ENCODE peak calls at places on chromosomes 11 and 22, in six cellular contexts. G, A, S, Y, N and K are unnamed samples. For H3K27me3, the result is how much of the 10 kb centered on the place peaks cover.

GRCh38 chr11:64834723-64835615 is 9.5 kb downstream of the CDC42BPG start:
- DNase-seq in G (peak), N (no peak), Y (no peak), S (no peak), A (no peak), K (no peak)

GRCh38 chr11:23959466-23959865 is 537.4 kb upstream of the LUZP2 start:
- DNase-seq in N (no peak), S (no peak), G (no peak), A (no peak), Y (no peak), K (no peak)

GRCh38 chr11:133818302-133818701 is 27.0 kb downstream of the SPATA19 start:
- DNase-seq in N (no peak), Y (no peak), G (no peak), A (no peak), S (no peak), K (no peak)

GRCh38 chr11:73359930-73360742 is 16.1 kb upstream of the RELT start:
- DNase-seq in A (no peak), Y (no peak), S (no peak), G (no peak), N (no peak), K (no peak)

GRCh38 chr11:35413568-35413967 is 5.8 kb downstream of the SLC1A2 start:
- DNase-seq in A (no peak), S (no peak), Y (no peak), G (no peak), N (no peak), K (no peak)

GRCh38 chr11:65329503-65329902 is 4.1 kb upstream of the DPF2 start:
- DNase-seq in A (no peak), N (no peak), G (no peak), Y (no peak), S (no peak), K (no peak)

GRCh38 chr11:96021901-96022650 is 98.2 kb upstream of the MTMR2 start:
- DNase-seq in Y (no peak), A (no peak), G (no peak), N (no peak), S (no peak), K (no peak)

GRCh38 chr11:121366970-121367369 is 74.4 kb downstream of the SC5D start:
- DNase-seq in G (no peak), S (no peak), A (no peak), N (no peak), Y (no peak), K (no peak)

GRCh38 chr11:59145534-59145933 is 2.9 kb downstream of the FAM111A start:
- DNase-seq in G (no peak), A (no peak), S (no peak), N (no peak), Y (no peak), K (no peak)

GRCh38 chr22:31607696-31608095 is 54.3 kb downstream of the PISD start:
- DNase-seq in G (no peak), A (no peak), N (no peak), Y (no peak), S (no peak), K (no peak)

GRCh38 chr11:27040302-27041115 is at the start of gene BBOX1:
- DNase-seq in A (no peak), Y (no peak), G (no peak), S (no peak), N (no peak), K (no peak)

DNA sequence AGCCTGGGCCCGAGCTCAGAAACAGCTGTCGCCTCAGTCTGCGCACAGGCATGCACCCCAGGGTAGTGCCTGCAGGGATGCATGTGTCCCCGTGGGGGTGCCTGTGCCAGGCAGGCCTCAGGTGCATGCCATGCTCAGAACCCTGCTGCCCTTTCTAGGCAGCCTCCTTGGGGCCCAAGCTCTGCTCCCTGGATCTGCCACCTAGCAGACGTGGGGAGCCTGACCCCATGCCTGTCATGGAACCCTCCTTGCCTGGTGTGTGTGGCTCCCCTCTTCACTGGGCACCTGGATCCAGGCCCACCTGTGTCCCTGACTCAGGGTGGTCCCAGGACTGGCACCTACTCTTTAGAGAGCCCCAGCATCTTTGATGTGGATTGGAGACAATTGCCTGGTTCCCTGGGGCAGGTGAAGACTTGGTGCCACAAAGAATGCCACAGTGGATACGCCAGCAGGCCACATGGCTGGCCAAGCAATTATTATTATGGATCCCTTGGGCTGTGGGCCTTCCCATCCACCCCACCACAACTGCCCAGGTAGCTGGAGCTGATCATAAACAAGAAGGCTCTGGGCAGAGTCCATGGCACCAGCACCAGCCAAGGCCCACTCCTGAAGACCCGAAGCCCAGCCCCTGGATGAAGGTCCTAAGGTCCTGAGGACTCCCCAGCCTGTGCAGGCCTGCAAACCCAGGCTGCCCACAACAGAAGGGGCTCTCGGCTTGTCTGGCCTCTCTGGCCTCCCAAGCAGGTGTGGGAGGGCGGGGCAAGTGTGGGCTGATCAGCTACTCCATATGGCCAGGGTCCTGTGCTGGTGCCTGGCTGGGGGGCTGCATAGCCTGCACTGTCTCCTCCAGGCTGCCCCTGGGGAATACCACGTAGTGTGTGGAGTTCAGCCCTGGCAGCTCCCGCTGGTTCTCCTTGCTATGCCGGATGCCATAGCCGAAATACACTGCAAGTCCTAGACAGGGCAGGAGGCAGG is 3.8 kb downstream of the SLC7A4 start:
- DNase-seq in A (no peak), N (no peak), Y (no peak), S (no peak), G (no peak), K (no peak)
- TF ChIP-seq CTCF in A (no peak), N (no peak), Y (no peak), S (no peak), G (no peak), K (no peak)

GRCh38 chr11:69893631-69894030 is 74.4 kb upstream of the FGF3 start:
- DNase-seq in S (no peak), G (no peak), N (no peak), A (no peak), Y (no peak), K (no peak)
- H3K27me3 ChIP-seq in S (under half), G (half or more), N (under half), A (under half), Y (under half), K (under half)

DNA sequence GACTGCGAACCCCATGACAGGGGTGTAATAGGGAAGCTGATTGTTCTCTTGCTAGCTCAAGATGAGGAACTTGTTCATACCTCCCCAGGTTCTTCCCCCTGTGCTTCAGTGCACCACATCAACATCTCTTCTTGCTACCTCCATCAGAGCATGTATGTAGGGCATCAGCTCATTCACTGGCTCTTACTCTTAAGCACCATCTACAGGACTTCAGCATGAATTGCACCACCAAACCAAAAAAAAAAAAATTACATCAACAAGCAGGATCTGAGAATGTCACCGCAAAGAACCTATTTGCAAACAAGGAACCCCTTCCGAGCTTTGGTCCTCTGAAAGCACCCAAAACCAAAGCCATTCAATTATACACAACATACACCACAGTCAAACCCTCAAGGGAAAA is 2226.5 kb upstream of the RAG2 start:
- DNase-seq in Y (no peak), S (no peak), A (no peak), N (no peak), G (no peak), K (no peak)
- TF ChIP-seq CTCF in Y (no peak), S (no peak), A (peak), N (no peak), G (no peak), K (no peak)

GRCh38 chr11:126456783-126457542 is 101.5 kb downstream of the ST3GAL4 start:
- DNase-seq in S (no peak), Y (no peak), A (no peak), G (no peak), N (no peak), K (no peak)
- H3K27me3 ChIP-seq in S (under half), Y (under half), A (under half), G (under half), N (under half), K (under half)

DNA sequence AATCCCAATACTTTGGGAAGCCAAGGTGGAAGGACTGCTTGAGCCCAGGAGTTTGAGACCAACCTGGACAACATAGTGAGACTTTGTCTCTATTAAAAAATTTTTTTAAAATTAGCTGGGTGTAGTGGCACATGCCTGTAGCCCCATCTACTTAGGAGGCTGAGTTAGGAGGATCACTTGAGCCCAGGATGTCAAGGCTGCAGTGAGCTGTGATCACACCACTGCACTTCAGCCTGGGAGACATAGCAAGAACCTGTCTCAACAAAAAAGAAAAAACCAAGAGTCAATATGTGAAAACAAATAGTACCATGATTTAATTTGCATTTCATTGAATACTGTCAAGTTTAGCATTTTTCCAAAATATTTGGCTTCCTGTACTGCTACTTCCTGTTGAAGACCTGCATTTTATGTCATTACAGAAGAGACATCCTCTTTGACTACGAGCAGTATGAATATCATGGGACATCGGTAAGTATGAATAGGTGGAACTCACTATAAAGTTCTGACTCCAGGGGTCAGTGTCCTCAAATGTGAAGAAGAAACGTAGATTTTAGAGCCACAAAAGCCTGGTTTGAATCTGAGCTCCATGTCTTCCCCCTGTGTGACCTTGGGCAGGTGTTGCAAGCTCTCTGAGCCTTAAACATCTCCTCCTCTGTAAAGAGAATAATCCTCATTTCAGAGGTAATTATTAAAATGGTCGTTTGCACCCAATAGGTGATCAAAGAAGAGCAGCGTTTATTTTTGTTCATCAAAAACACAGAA is 16.0 kb downstream of the CDC45 start:
- DNase-seq in G (no peak), Y (no peak), S (no peak), A (no peak), N (no peak), K (no peak)
- TF ChIP-seq CTCF in G (no peak), Y (no peak), S (no peak), A (peak), N (no peak), K (peak)

GRCh38 chr11:107592256-107592655 is 1.3 kb downstream of the ELMOD1 start:
- DNase-seq in A (no peak), S (no peak), N (no peak), G (no peak), Y (no peak), K (no peak)

GRCh38 chr11:107590460-107591097 is 368 bp upstream of the ELMOD1 start:
- DNase-seq in N (no peak), G (no peak), A (no peak), Y (no peak), S (no peak), K (no peak)

GRCh38 chr11:107592813-107593212 is 1.9 kb downstream of the ELMOD1 start:
- DNase-seq in Y (no peak), N (no peak), A (no peak), G (no peak), S (no peak), K (no peak)

GRCh38 chr11:107591446-107592236 is 694 bp downstream of the ELMOD1 start:
- DNase-seq in Y (no peak), A (no peak), S (no peak), G (peak), N (no peak), K (no peak)

DNA sequence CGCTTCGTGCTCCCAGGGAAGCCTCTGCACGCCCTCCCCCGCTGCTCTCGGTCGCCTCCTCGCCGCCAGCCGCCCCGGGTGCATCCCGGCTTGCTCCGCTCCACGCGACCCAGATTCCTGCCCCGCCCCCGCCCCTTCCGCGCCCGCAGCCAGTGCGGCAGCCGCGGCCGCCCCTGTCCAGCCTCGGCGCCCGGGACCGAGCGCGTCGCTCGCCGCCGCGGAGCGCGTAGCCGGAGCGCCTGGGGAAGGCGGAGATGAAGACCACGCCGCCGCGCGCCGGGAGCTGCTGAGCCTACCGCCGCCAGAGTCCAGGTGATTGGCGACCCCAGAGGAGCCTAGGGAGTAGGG is at the start of gene ELMOD1:
- DNase-seq in S (peak), Y (peak), N (no peak), G (no peak), A (no peak), K (no peak)
- H3K27me3 ChIP-seq in S (under half), Y (under half), N (under half), G (half or more), A (under half), K (under half)

GRCh38 chr11:63508009-63508408 is 2.1 kb downstream of the LGALS12 start:
- DNase-seq in A (no peak), N (no peak), Y (no peak), S (peak), G (no peak), K (no peak)
- TF ChIP-seq CTCF in A (no peak), N (peak), Y (peak), S (no peak), G (no peak), K (no peak)